ENCODE peak calls at places on chromosomes 5 and 9, in four cellular contexts. One of them, this sample, is unnamed.

GRCh38 chr5:158409507-158409906 is 550.6 kb upstream of the CLINT1 start:
- DNase-seq in HepG2: no peak
- DNase-seq in A549: no peak
- DNase-seq in K562: no peak
- DNase-seq in this sample: no peak

GRCh38 chr9:21551401-21551800 is 69.3 kb upstream of the IFNE start:
- DNase-seq in HepG2: no peak
- DNase-seq in A549: no peak
- DNase-seq in K562: no peak
- DNase-seq in this sample: no peak

GRCh38 chr5:16736158-16736994 is 119.6 kb upstream of the RETREG1 start:
- DNase-seq in HepG2: peak; percentile 94
- DNase-seq in A549: no peak
- DNase-seq in K562: no peak
- DNase-seq in this sample: peak; percentile 56

GRCh38 chr5:18778226-18778625 is 1144.0 kb downstream of the TAF11L14 start:
- DNase-seq in HepG2: no peak
- DNase-seq in A549: no peak
- DNase-seq in K562: no peak
- DNase-seq in this sample: no peak

GRCh38 chr9:137371966-137372651 is 50.9 kb downstream of the EXD3 start:
- DNase-seq in HepG2: no peak
- DNase-seq in A549: no peak
- DNase-seq in K562: no peak
- DNase-seq in this sample: peak; percentile 9

GRCh38 chr9:137828527-137829259 is 48.9 kb upstream of the CACNA1B start:
- DNase-seq in HepG2: no peak
- DNase-seq in A549: no peak
- DNase-seq in K562: peak; percentile 33
- DNase-seq in this sample: peak; percentile 77

GRCh38 chr5:37553720-37554402 is 174.7 kb downstream of the WDR70 start:
- DNase-seq in HepG2: no peak
- DNase-seq in A549: no peak
- DNase-seq in K562: no peak
- DNase-seq in this sample: no peak

GRCh38 chr9:95839012-95839411 is 36.5 kb upstream of the ERCC6L2 start:
- DNase-seq in HepG2: no peak
- DNase-seq in A549: no peak
- DNase-seq in K562: no peak
- DNase-seq in this sample: no peak

GRCh38 chr9:136206602-136207333 is 1.8 kb upstream of the LHX3 start:
- DNase-seq in HepG2: no peak
- DNase-seq in A549: no peak
- DNase-seq in K562: peak; percentile 45
- DNase-seq in this sample: no peak

GRCh38 chr5:57692582-57693487 is 210.2 kb upstream of the ACTBL2 start:
- DNase-seq in HepG2: peak; percentile 92
- DNase-seq in A549: peak; percentile 78
- DNase-seq in K562: peak; percentile 71
- DNase-seq in this sample: peak; percentile 21

GRCh38 chr5:80798166-80798565 is 143.4 kb upstream of the DHFR start:
- DNase-seq in HepG2: no peak
- DNase-seq in A549: no peak
- DNase-seq in K562: no peak
- DNase-seq in this sample: no peak

GRCh38 chr9:129895376-129896268 is 60.4 kb downstream of the USP20 start:
- DNase-seq in HepG2: no peak
- DNase-seq in A549: no peak
- DNase-seq in K562: peak; percentile 35
- DNase-seq in this sample: no peak

GRCh38 chr5:171226864-171227263 is 82.2 kb upstream of the TLX3 start:
- DNase-seq in HepG2: no peak
- DNase-seq in A549: no peak
- DNase-seq in K562: no peak
- DNase-seq in this sample: no peak

GRCh38 chr5:126961702-126962101 is 68.7 kb downstream of the MARCHF3 start:
- DNase-seq in HepG2: no peak
- DNase-seq in A549: no peak
- DNase-seq in K562: no peak
- DNase-seq in this sample: no peak

GRCh38 chr5:181062631-181063030 is 22.6 kb downstream of the BTNL9 start:
- DNase-seq in HepG2: no peak
- DNase-seq in A549: no peak
- DNase-seq in K562: no peak
- DNase-seq in this sample: no peak

GRCh38 chr9:99352786-99353185 is 130.7 kb downstream of the SEC61B start:
- DNase-seq in HepG2: no peak
- DNase-seq in A549: no peak
- DNase-seq in K562: no peak
- DNase-seq in this sample: no peak

GRCh38 chr9:13665418-13666066 is 386.1 kb upstream of the MPDZ start:
- DNase-seq in HepG2: peak; percentile 15
- DNase-seq in A549: no peak
- DNase-seq in K562: peak; percentile 5
- DNase-seq in this sample: no peak

GRCh38 chr9:98781588-98782383 is 14.6 kb downstream of the ANKS6 start:
- DNase-seq in HepG2: peak; percentile 22
- DNase-seq in A549: peak; percentile 67
- DNase-seq in K562: no peak
- DNase-seq in this sample: no peak

GRCh38 chr9:92850898-92851297 is 26.9 kb downstream of the ZNF484 start:
- DNase-seq in HepG2: no peak
- DNase-seq in A549: no peak
- DNase-seq in K562: no peak
- DNase-seq in this sample: no peak

GRCh38 chr5:127909078-127909477 is 174.5 kb upstream of the SLC12A2 start:
- DNase-seq in HepG2: peak; percentile 42
- DNase-seq in A549: peak; percentile 39
- DNase-seq in K562: peak; percentile 29
- DNase-seq in this sample: peak; percentile 48

GRCh38 chr9:70510157-70510770 is 95.8 kb upstream of the KLF9 start:
- DNase-seq in HepG2: peak; percentile 12
- DNase-seq in A549: peak; percentile 20
- DNase-seq in K562: peak; percentile 36
- DNase-seq in this sample: peak; percentile 65

GRCh38 chr9:135989722-135990467 is 28.7 kb upstream of the UBAC1 start:
- DNase-seq in HepG2: no peak
- DNase-seq in A549: no peak
- DNase-seq in K562: no peak
- DNase-seq in this sample: no peak

GRCh38 chr9:129868571-129869486 is 33.6 kb downstream of the USP20 start:
- DNase-seq in HepG2: no peak
- DNase-seq in A549: no peak
- DNase-seq in K562: no peak
- DNase-seq in this sample: no peak

GRCh38 chr9:120904061-120904998 is 22.3 kb downstream of the TRAF1 start:
- DNase-seq in HepG2: no peak
- DNase-seq in A549: no peak
- DNase-seq in K562: no peak
- DNase-seq in this sample: no peak

GRCh38 chr9:127698985-127699670 is 7.7 kb upstream of the CFAP157 start:
- DNase-seq in HepG2: no peak
- DNase-seq in A549: peak; percentile 98
- DNase-seq in K562: peak; percentile 100
- DNase-seq in this sample: peak; percentile 95

GRCh38 chr5:78701795-78702406 is 53.3 kb upstream of the LHFPL2 start:
- DNase-seq in HepG2: no peak
- DNase-seq in A549: no peak
- DNase-seq in K562: no peak
- DNase-seq in this sample: no peak

GRCh38 chr9:739362-739761 is 102.1 kb upstream of the DMRT1 start:
- DNase-seq in HepG2: no peak
- DNase-seq in A549: no peak
- DNase-seq in K562: no peak
- DNase-seq in this sample: no peak

GRCh38 chr5:103582364-103582763 is 19.8 kb upstream of the NUDT12 start:
- DNase-seq in HepG2: peak; percentile 35
- DNase-seq in A549: no peak
- DNase-seq in K562: peak; percentile 18
- DNase-seq in this sample: peak; percentile 36

GRCh38 chr9:19127881-19128719 is 808 bp upstream of the PLIN2 start:
- DNase-seq in HepG2: no peak
- DNase-seq in A549: no peak
- DNase-seq in K562: no peak
- DNase-seq in this sample: peak; percentile 57

GRCh38 chr9:3863114-3863528 is 337.3 kb upstream of the RFX3 start:
- DNase-seq in HepG2: no peak
- DNase-seq in A549: peak; percentile 59
- DNase-seq in K562: no peak
- DNase-seq in this sample: no peak

GRCh38 chr5:40141418-40141817 is 538.3 kb upstream of the PTGER4 start:
- DNase-seq in HepG2: no peak
- DNase-seq in A549: no peak
- DNase-seq in K562: no peak
- DNase-seq in this sample: no peak

GRCh38 chr9:134205636-134206316 is 41.4 kb upstream of the RNU6ATAC start:
- DNase-seq in HepG2: no peak
- DNase-seq in A549: no peak
- DNase-seq in K562: peak; percentile 54
- DNase-seq in this sample: no peak

GRCh38 chr9:88523056-88523455 is 11.9 kb upstream of the NXNL2 start:
- DNase-seq in HepG2: no peak
- DNase-seq in A549: no peak
- DNase-seq in K562: no peak
- DNase-seq in this sample: no peak
- TF ChIP-seq HMGXB4 in HepG2: no peak
- TF ChIP-seq HMGXB4 in A549: no peak
- TF ChIP-seq HMGXB4 in K562: no peak
- TF ChIP-seq HMGXB4 in this sample: no peak

GRCh38 chr5:89816038-89816437 is 593.5 kb downstream of the CETN3 start:
- DNase-seq in HepG2: no peak
- DNase-seq in A549: no peak
- DNase-seq in K562: no peak
- DNase-seq in this sample: no peak
- TF ChIP-seq HMGXB4 in HepG2: no peak
- TF ChIP-seq HMGXB4 in A549: no peak
- TF ChIP-seq HMGXB4 in K562: no peak
- TF ChIP-seq HMGXB4 in this sample: no peak

DNA sequence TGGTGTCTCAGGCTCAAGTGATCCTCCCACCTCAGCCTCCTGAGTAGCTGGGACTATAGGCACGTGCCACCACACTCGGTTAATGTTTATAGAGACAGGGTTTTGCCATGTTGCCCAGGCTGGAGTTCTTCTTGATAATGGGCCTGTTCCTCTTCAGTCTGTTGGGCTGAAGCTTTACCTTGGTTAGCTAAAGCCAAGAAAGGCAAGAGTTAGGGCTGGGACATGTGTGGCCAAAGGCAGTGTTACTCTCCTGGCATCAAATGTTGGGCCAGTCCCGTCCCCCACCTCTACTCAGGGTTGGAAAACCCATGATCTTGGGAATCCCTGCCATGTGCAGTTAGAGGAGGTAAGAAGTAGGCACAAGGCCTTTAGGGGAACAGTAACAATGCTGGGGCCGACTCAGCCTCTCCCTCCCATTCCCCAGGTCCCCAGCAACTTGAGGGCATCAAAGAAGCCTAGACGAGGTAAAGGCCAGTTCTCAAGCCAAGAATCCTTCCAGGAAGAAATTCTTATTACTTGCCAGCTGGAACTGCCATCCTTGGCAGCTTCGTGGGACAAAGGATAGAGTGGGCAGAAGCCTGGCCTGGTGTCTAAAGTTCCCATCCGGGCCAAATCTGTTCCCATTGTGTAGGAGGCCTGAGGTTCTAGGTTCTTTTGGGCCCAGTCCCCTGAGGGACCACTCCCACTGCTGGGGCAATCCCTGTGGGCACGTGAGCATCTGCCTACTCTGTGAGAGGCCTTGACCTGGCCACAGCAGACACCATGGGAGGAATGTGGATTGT is 4.5 kb downstream of the EGR1 start:
- DNase-seq in HepG2: no peak
- DNase-seq in A549: peak; percentile 35
- DNase-seq in K562: no peak
- DNase-seq in this sample: no peak
- TF ChIP-seq HMGXB4 in HepG2: no peak
- TF ChIP-seq HMGXB4 in A549: peak; percentile 99
- TF ChIP-seq HMGXB4 in K562: no peak
- TF ChIP-seq HMGXB4 in this sample: no peak

DNA sequence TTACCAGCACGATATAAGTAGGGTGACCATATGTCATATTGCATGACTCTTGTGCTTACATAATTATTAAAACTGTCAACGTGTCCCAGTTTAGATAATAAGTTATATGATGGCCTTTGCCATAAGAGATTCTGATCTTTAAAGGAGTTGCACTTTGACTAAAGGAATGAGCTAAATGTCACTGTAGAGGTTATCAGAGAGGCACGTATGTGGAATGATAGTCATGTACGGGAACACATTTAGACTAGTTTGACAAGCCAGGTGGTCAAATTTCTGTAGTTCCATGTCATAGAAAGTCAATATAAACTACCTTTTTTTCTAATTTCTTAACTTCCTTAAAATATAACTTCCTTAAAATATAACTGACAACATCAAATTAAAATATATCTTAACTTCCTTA is 212.7 kb upstream of the CD180 start:
- DNase-seq in HepG2: no peak
- DNase-seq in A549: no peak
- DNase-seq in K562: no peak
- DNase-seq in this sample: no peak
- TF ChIP-seq HMGXB4 in HepG2: no peak
- TF ChIP-seq HMGXB4 in A549: no peak
- TF ChIP-seq HMGXB4 in K562: no peak
- TF ChIP-seq HMGXB4 in this sample: no peak

GRCh38 chr5:32072054-32072453 is 102.1 kb downstream of the GOLPH3 start:
- DNase-seq in HepG2: no peak
- DNase-seq in A549: no peak
- DNase-seq in K562: no peak
- DNase-seq in this sample: no peak

GRCh38 chr5:32071351-32071944 is 102.7 kb downstream of the GOLPH3 start:
- DNase-seq in HepG2: no peak
- DNase-seq in A549: no peak
- DNase-seq in K562: no peak
- DNase-seq in this sample: no peak

GRCh38 chr5:32074401-32074800 is 99.7 kb downstream of the GOLPH3 start:
- DNase-seq in HepG2: peak; percentile 33
- DNase-seq in A549: no peak
- DNase-seq in K562: no peak
- DNase-seq in this sample: peak; percentile 38

GRCh38 chr5:32076699-32077695 is 97.1 kb downstream of the GOLPH3 start:
- DNase-seq in HepG2: peak; percentile 27
- DNase-seq in A549: peak; percentile 31
- DNase-seq in K562: peak; percentile 44
- DNase-seq in this sample: peak; percentile 40
- TF ChIP-seq HMGXB4 in HepG2: no peak
- TF ChIP-seq HMGXB4 in A549: no peak
- TF ChIP-seq HMGXB4 in K562: no peak
- TF ChIP-seq HMGXB4 in this sample: no peak

GRCh38 chr5:125882061-125882460 is 541.1 kb upstream of the GRAMD2B start:
- DNase-seq in HepG2: no peak
- DNase-seq in A549: no peak
- DNase-seq in K562: no peak
- DNase-seq in this sample: no peak
- TF ChIP-seq HMGXB4 in HepG2: no peak
- TF ChIP-seq HMGXB4 in A549: no peak
- TF ChIP-seq HMGXB4 in K562: no peak
- TF ChIP-seq HMGXB4 in this sample: no peak

This sample was measured in WTC11.